ENCODE peak calls at places on chromosomes 7 and 10, in nine cellular contexts. E is NB4; B is NCI-H1092; U is GM23248; K is HAP-1; T is fibroblast of the aortic adventitia; X is HT1080; S is naive thymus-derived CD8-positive, alpha-beta T cell; F is NCI-H2081 treated with DMSO at 0.1 percent for 48 hours. C is an unnamed sample.

GRCh38 chr10:102646610-102647432 is 2.5 kb downstream of the TRIM8 start:
- DNase-seq in T (peak), K (peak), B (no peak), U (peak), X (no peak), E (peak), S (no peak), F (no peak), C (no peak)

GRCh38 chr7:131546583-131547111 is 9.8 kb downstream of the PODXL start:
- DNase-seq in K (peak), T (no peak), U (peak), S (peak), F (no peak), E (peak), B (no peak), X (peak), C (no peak)

GRCh38 chr10:99711129-99711719 is 20.7 kb downstream of the COX15 start:
- DNase-seq in U (peak), S (no peak), T (peak), X (peak), K (peak), E (peak), B (no peak), F (no peak), C (peak)

GRCh38 chr7:83648464-83649241 is at the start of gene SEMA3E:
- DNase-seq in B (no peak), S (no peak), F (no peak), K (peak), X (no peak), T (peak), E (no peak), U (peak), C (peak)

GRCh38 chr10:4723860-4724259 is 102.1 kb upstream of the AKR1E2 start:
- DNase-seq in T (no peak), X (no peak), U (no peak), S (no peak), B (no peak), E (no peak), K (no peak), F (no peak), C (no peak)

GRCh38 chr7:20794676-20795075 is 8.0 kb upstream of the SP8 start:
- DNase-seq in K (no peak), X (no peak), B (no peak), U (no peak), T (no peak), E (no peak), F (no peak), S (no peak), C (no peak)

GRCh38 chr10:132470306-132471124 is 67.1 kb upstream of the INPP5A start:
- DNase-seq in K (no peak), X (no peak), U (no peak), F (no peak), E (no peak), S (no peak), T (no peak), B (no peak), C (no peak)

GRCh38 chr7:123645516-123645915 is 10.2 kb upstream of the LMOD2 start:
- DNase-seq in E (no peak), T (peak), F (no peak), U (no peak), B (no peak), S (no peak), X (no peak), K (no peak), C (no peak)

GRCh38 chr7:41786943-41787342 is 84.1 kb upstream of the INHBA start:
- DNase-seq in X (no peak), B (no peak), S (no peak), U (peak), E (no peak), T (no peak), K (no peak), F (no peak), C (peak)

GRCh38 chr10:31515116-31515515 is 196.1 kb downstream of the ZEB1 start:
- DNase-seq in E (no peak), F (no peak), S (no peak), B (no peak), K (no peak), T (no peak), U (no peak), X (no peak), C (no peak)

GRCh38 chr10:81018898-81019890 is 481.5 kb downstream of the SH2D4B start:
- DNase-seq in X (peak), E (peak), B (peak), K (peak), U (peak), T (peak), F (no peak), S (no peak), C (peak)

GRCh38 chr7:45347804-45348203 is 190.2 kb downstream of the RAMP3 start:
- DNase-seq in B (no peak), X (peak), E (peak), F (no peak), U (peak), T (peak), S (no peak), K (peak), C (peak)

GRCh38 chr10:130466271-130466997 is 330.2 kb downstream of the GLRX3 start:
- DNase-seq in E (no peak), U (no peak), X (no peak), T (no peak), K (no peak), B (no peak), F (no peak), S (no peak), C (no peak)

GRCh38 chr7:155911471-155912105 is 99.3 kb upstream of the SHH start:
- DNase-seq in K (no peak), B (no peak), F (no peak), E (no peak), S (no peak), U (no peak), T (no peak), X (no peak), C (no peak)

GRCh38 chr10:22805304-22805703 is 90.9 kb upstream of the PIP4K2A start:
- DNase-seq in U (peak), B (peak), E (no peak), T (peak), S (no peak), K (no peak), X (no peak), F (peak), C (peak)

GRCh38 chr7:77409739-77410545 is 6.2 kb downstream of the GSAP start:
- DNase-seq in E (peak), U (peak), T (peak), S (no peak), K (no peak), X (peak), B (no peak), F (no peak), C (peak)

GRCh38 chr10:824497-824896 is 107.0 kb downstream of the LARP4B start:
- DNase-seq in X (no peak), E (no peak), U (no peak), S (no peak), F (no peak), T (no peak), K (no peak), B (no peak), C (no peak)

GRCh38 chr10:117509573-117509972 is 33.0 kb upstream of the EMX2 start:
- DNase-seq in F (no peak), T (no peak), S (no peak), K (no peak), U (no peak), E (no peak), X (no peak), B (no peak), C (no peak)

GRCh38 chr7:99126921-99127553 is 16.9 kb downstream of the SMURF1 start:
- DNase-seq in F (no peak), T (peak), B (no peak), U (peak), E (peak), X (no peak), S (no peak), K (peak), C (no peak)

GRCh38 chr10:107814865-107815487 is 650.5 kb upstream of the SORCS1 start:
- DNase-seq in K (peak), T (peak), B (no peak), F (no peak), S (no peak), U (peak), X (peak), E (peak), C (peak)

GRCh38 chr7:39845011-39845410 is 105.0 kb upstream of the CDK13 start:
- DNase-seq in E (no peak), X (no peak), S (no peak), K (no peak), U (peak), F (no peak), T (peak), B (no peak), C (peak)

GRCh38 chr10:72186213-72186612 is 29.6 kb upstream of the ANAPC16 start:
- DNase-seq in F (no peak), T (peak), K (no peak), B (no peak), E (no peak), U (peak), X (no peak), S (no peak), C (no peak)

GRCh38 chr7:98993024-98993897 is 114.9 kb downstream of the TRRAP start:
- DNase-seq in B (no peak), U (no peak), X (no peak), S (no peak), F (no peak), E (no peak), T (no peak), K (no peak), C (no peak)

GRCh38 chr7:137933270-137934017 is 68.4 kb downstream of the CREB3L2 start:
- DNase-seq in S (no peak), E (peak), B (no peak), T (peak), X (peak), F (no peak), K (peak), U (peak), C (peak)

GRCh38 chr10:88755753-88756152 is 4.1 kb upstream of the LIPN start:
- DNase-seq in K (no peak), F (no peak), T (no peak), E (no peak), U (no peak), S (no peak), B (no peak), X (no peak), C (no peak)

GRCh38 chr10:74084955-74085354 is 65.7 kb downstream of the AP3M1 start:
- DNase-seq in E (no peak), F (no peak), T (no peak), X (no peak), B (no peak), K (no peak), S (no peak), U (no peak), C (no peak)

GRCh38 chr10:49273082-49273465 is 25.9 kb upstream of the C10orf71 start:
- DNase-seq in T (no peak), B (no peak), S (no peak), E (no peak), U (no peak), K (no peak), F (no peak), X (no peak), C (peak)

GRCh38 chr7:55173671-55174070 is 154.9 kb downstream of the EGFR start:
- DNase-seq in X (no peak), E (no peak), K (no peak), U (no peak), S (no peak), T (no peak), B (no peak), F (no peak), C (no peak)

GRCh38 chr7:31029251-31029650 is 22.9 kb upstream of the ADCYAP1R1 start:
- DNase-seq in F (no peak), U (no peak), T (no peak), B (no peak), X (no peak), K (no peak), E (no peak), S (no peak), C (no peak)

GRCh38 chr7:68547181-68547580 is 1051.1 kb upstream of the AUTS2 start:
- DNase-seq in T (no peak), K (no peak), U (no peak), X (no peak), S (no peak), B (no peak), E (no peak), F (no peak), C (peak)

C was measured in M059J.